ENCODE peak calls at places on chromosome 1, in eight cellular contexts. One of them, this sample, is unnamed.

GRCh38 chr1:19682257-19682656 is 17.6 kb downstream of the HTR6 start:
- DNase-seq in GM23248: peak
- DNase-seq in EL: peak
- DNase-seq in NCI-H1105 treated with DMSO at 0.1 percent for 48 hours: no peak
- DNase-seq in substantia nigra: no peak
- DNase-seq in iris pigment epithelial cell: peak
- DNase-seq in SW 1271: no peak
- DNase-seq in naive thymus-derived CD4-positive, alpha-beta T cell: no peak
- DNase-seq in this sample: peak

GRCh38 chr1:184624626-184625025 is 130.0 kb downstream of the EDEM3 start:
- DNase-seq in GM23248: peak
- DNase-seq in EL: peak
- DNase-seq in NCI-H1105 treated with DMSO at 0.1 percent for 48 hours: no peak
- DNase-seq in substantia nigra: no peak
- DNase-seq in iris pigment epithelial cell: peak
- DNase-seq in SW 1271: no peak
- DNase-seq in naive thymus-derived CD4-positive, alpha-beta T cell: no peak
- DNase-seq in this sample: peak

GRCh38 chr1:169312084-169312954 is 55.3 kb downstream of the NME7 start:
- DNase-seq in GM23248: peak
- DNase-seq in EL: peak
- DNase-seq in NCI-H1105 treated with DMSO at 0.1 percent for 48 hours: no peak
- DNase-seq in substantia nigra: no peak
- DNase-seq in iris pigment epithelial cell: peak
- DNase-seq in SW 1271: peak
- DNase-seq in naive thymus-derived CD4-positive, alpha-beta T cell: no peak
- DNase-seq in this sample: peak

GRCh38 chr1:159854101-159854692 is 8.3 kb downstream of the VSIG8 start:
- DNase-seq in GM23248: peak
- DNase-seq in EL: peak
- DNase-seq in NCI-H1105 treated with DMSO at 0.1 percent for 48 hours: no peak
- DNase-seq in substantia nigra: peak
- DNase-seq in iris pigment epithelial cell: peak
- DNase-seq in SW 1271: peak
- DNase-seq in naive thymus-derived CD4-positive, alpha-beta T cell: no peak
- DNase-seq in this sample: peak

GRCh38 chr1:66852870-66853269 is 51.8 kb upstream of the INSL5 start:
- DNase-seq in GM23248: no peak
- DNase-seq in EL: no peak
- DNase-seq in NCI-H1105 treated with DMSO at 0.1 percent for 48 hours: no peak
- DNase-seq in substantia nigra: no peak
- DNase-seq in iris pigment epithelial cell: no peak
- DNase-seq in SW 1271: no peak
- DNase-seq in naive thymus-derived CD4-positive, alpha-beta T cell: no peak
- DNase-seq in this sample: peak

GRCh38 chr1:113140588-113141446 is 67.8 kb downstream of the LRIG2 start:
- DNase-seq in GM23248: peak
- DNase-seq in EL: peak
- DNase-seq in NCI-H1105 treated with DMSO at 0.1 percent for 48 hours: peak
- DNase-seq in substantia nigra: peak
- DNase-seq in iris pigment epithelial cell: peak
- DNase-seq in SW 1271: peak
- DNase-seq in naive thymus-derived CD4-positive, alpha-beta T cell: peak
- DNase-seq in this sample: peak

GRCh38 chr1:28064064-28064463 is 24.3 kb downstream of the EYA3 start:
- DNase-seq in GM23248: peak
- DNase-seq in EL: peak
- DNase-seq in NCI-H1105 treated with DMSO at 0.1 percent for 48 hours: no peak
- DNase-seq in substantia nigra: no peak
- DNase-seq in iris pigment epithelial cell: peak
- DNase-seq in SW 1271: peak
- DNase-seq in naive thymus-derived CD4-positive, alpha-beta T cell: no peak
- DNase-seq in this sample: peak

GRCh38 chr1:226903819-226904710 is 33.6 kb downstream of the PSEN2 start:
- DNase-seq in GM23248: peak
- DNase-seq in EL: peak
- DNase-seq in NCI-H1105 treated with DMSO at 0.1 percent for 48 hours: no peak
- DNase-seq in substantia nigra: no peak
- DNase-seq in iris pigment epithelial cell: peak
- DNase-seq in SW 1271: no peak
- DNase-seq in naive thymus-derived CD4-positive, alpha-beta T cell: no peak
- DNase-seq in this sample: no peak

GRCh38 chr1:95518310-95518709 is 284.3 kb downstream of the RWDD3 start:
- DNase-seq in GM23248: no peak
- DNase-seq in EL: no peak
- DNase-seq in NCI-H1105 treated with DMSO at 0.1 percent for 48 hours: no peak
- DNase-seq in substantia nigra: no peak
- DNase-seq in iris pigment epithelial cell: no peak
- DNase-seq in SW 1271: no peak
- DNase-seq in naive thymus-derived CD4-positive, alpha-beta T cell: no peak
- DNase-seq in this sample: no peak

This sample was measured in HT1080.